ENCODE peak calls at places on chromosomes 11 and 22, in six cellular contexts. T is coronary artery, P is Caco-2, W is fibroblast of lung, K is NB4, J is kidney. U is an unnamed sample.

GRCh38 chr11:77779935-77780334 is 40.6 kb downstream of the RSF1 start:
- DNase-seq in T (no peak), P (peak; percentile 70), W (peak; percentile 53), K (peak; percentile 47), J (no peak), U (no peak)

GRCh38 chr22:35544810-35545209 is 4.2 kb downstream of the RASD2 start:
- DNase-seq in T (no peak), P (no peak), W (no peak), K (no peak), J (no peak), U (no peak)

GRCh38 chr11:20221546-20221945 is 61.3 kb upstream of the DBX1 start:
- DNase-seq in T (no peak), P (no peak), W (no peak), K (no peak), J (no peak), U (no peak)

GRCh38 chr22:19723990-19724827 is 870 bp downstream of the GP1BB start:
- DNase-seq in T (no peak), P (peak; percentile 70), W (peak; percentile 40), K (peak; percentile 72), J (no peak), U (peak; percentile 37)

GRCh38 chr22:27270818-27271510 is 530.6 kb downstream of the MN1 start:
- DNase-seq in T (no peak), P (no peak), W (peak; percentile 51), K (no peak), J (no peak), U (no peak)

GRCh38 chr11:110295487-110296225 is 758 bp downstream of the RDX start:
- DNase-seq in T (peak; percentile 75), P (peak; percentile 75), W (peak; percentile 55), K (peak; percentile 83), J (peak; percentile 82), U (peak; percentile 90)

GRCh38 chr22:46111645-46112306 is 38.5 kb upstream of the PPARA start:
- DNase-seq in T (no peak), P (no peak), W (no peak), K (peak; percentile 27), J (no peak), U (no peak)

GRCh38 chr22:48177591-48177990 is 1415.1 kb downstream of the TBC1D22A start:
- DNase-seq in T (peak; percentile 11), P (no peak), W (no peak), K (no peak), J (no peak), U (no peak)

GRCh38 chr11:11534981-11535380 is 86.8 kb downstream of the GALNT18 start:
- DNase-seq in T (no peak), P (no peak), W (peak; percentile 12), K (no peak), J (no peak), U (no peak)

GRCh38 chr11:6022954-6023353 is 7.6 kb downstream of the OR56A1 start:
- DNase-seq in T (no peak), P (peak; percentile 34), W (peak; percentile 20), K (peak; percentile 54), J (no peak), U (peak; percentile 49)

GRCh38 chr11:35298369-35298768 is 121.0 kb downstream of the SLC1A2 start:
- DNase-seq in T (no peak), P (no peak), W (no peak), K (no peak), J (no peak), U (no peak)

GRCh38 chr11:10784229-10785145 is 24.2 kb downstream of the EIF4G2 start:
- DNase-seq in T (no peak), P (no peak), W (peak; percentile 70), K (no peak), J (no peak), U (no peak)

GRCh38 chr11:42631223-42631843 is 680.5 kb upstream of the API5 start:
- DNase-seq in T (no peak), P (peak; percentile 25), W (peak; percentile 60), K (peak; percentile 31), J (no peak), U (no peak)

DNA sequence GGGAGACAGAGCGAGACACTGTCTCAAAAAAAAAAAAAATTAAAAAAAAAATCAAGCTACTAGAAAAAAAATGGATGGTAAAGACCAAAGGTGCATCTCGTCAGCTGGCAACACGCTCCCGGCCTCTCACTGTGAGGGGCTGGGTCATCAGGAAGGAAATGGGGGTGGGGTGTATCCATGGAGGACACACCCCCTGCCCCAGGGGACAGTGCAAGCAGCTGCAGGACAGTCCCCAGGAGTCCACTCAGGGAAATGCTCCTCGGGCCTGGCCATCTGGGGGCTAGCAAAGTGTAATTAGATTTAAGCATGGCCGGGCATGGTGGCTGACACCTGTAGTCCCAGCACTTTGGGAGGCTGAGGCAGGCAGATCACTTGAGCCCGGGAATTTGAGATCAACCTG is 23.1 kb downstream of the TTLL1 start:
- DNase-seq in T (no peak), P (no peak), W (no peak), K (no peak), J (no peak), U (no peak)
- TF ChIP-seq CTCF in T (no peak), P (no peak), W (no peak), K (no peak), J (no peak), U (no peak)

DNA sequence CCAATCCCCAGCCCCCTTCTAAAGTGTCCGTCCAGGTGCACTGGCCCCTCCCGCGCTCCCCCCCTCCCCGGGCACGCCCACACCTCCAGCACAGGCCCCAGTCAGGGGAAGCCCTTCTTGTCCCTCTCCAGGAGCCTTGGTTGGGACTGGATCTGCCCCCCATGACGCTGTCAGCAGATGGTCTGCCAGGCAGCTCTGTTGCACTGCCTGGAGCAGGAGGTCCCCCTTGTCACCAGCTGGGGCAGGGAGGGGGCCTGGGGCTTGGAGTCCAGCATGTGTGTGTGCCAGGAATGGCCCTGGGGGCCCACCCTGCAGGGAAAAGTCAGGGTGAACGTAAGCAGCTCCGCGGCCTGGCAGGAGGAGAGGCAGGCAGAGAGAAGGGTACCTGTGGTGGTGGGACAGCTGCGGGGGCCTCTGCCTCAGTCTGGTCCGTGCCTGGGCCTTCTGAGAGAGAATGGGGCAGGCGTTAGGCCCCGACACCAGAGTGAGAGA is 1.6 kb downstream of the IRF7 start:
- DNase-seq in T (no peak), P (no peak), W (no peak), K (no peak), J (peak; percentile 78), U (no peak)
- H3K4me3 ChIP-seq in T (peak overlapping the region; percentile 84), P (no peak overlapping the region), W (no peak overlapping the region), K (no peak overlapping the region), J (peak overlapping the region; percentile 13), U (peak overlapping the region; percentile 69)

GRCh38 chr11:93249437-93250210 is 51.8 kb upstream of the SLC36A4 start:
- DNase-seq in T (no peak), P (peak; percentile 73), W (peak; percentile 2), K (no peak), J (no peak), U (peak; percentile 14)

GRCh38 chr11:93244018-93244417 is 46.2 kb upstream of the SLC36A4 start:
- DNase-seq in T (no peak), P (no peak), W (no peak), K (no peak), J (no peak), U (no peak)

GRCh38 chr11:93253111-93253510 is 55.3 kb upstream of the SLC36A4 start:
- DNase-seq in T (no peak), P (no peak), W (no peak), K (no peak), J (no peak), U (no peak)

GRCh38 chr11:93251922-93252321 is 54.1 kb upstream of the SLC36A4 start:
- DNase-seq in T (no peak), P (no peak), W (no peak), K (no peak), J (no peak), U (no peak)

GRCh38 chr11:93248602-93249001 is 50.8 kb upstream of the SLC36A4 start:
- DNase-seq in T (no peak), P (no peak), W (no peak), K (peak; percentile 30), J (no peak), U (peak; percentile 9)
- TF ChIP-seq CTCF in T (no peak), P (peak; percentile 48), W (peak; percentile 22), K (peak; percentile 21), J (no peak), U (peak; percentile 13)

GRCh38 chr11:369336-370018 is at the start of gene B4GALNT4:
- DNase-seq in T (no peak), P (peak; percentile 60), W (peak; percentile 38), K (no peak), J (peak; percentile 74), U (no peak)

GRCh38 chr11:370087-370941 is 1.0 kb downstream of the B4GALNT4 start:
- DNase-seq in T (no peak), P (no peak), W (no peak), K (no peak), J (peak; percentile 72), U (no peak)

GRCh38 chr11:367956-368413 is 1.3 kb upstream of the B4GALNT4 start:
- DNase-seq in T (no peak), P (no peak), W (no peak), K (no peak), J (no peak), U (no peak)

GRCh38 chr11:371051-371450 is 1.8 kb downstream of the B4GALNT4 start:
- DNase-seq in T (no peak), P (no peak), W (no peak), K (no peak), J (peak; percentile 66), U (no peak)

GRCh38 chr11:368414-369335 is 624 bp upstream of the B4GALNT4 start:
- DNase-seq in T (no peak), P (peak; percentile 47), W (no peak), K (no peak), J (peak; percentile 81), U (no peak)
- H3K4me3 ChIP-seq in T (peak overlapping the region; percentile 63), P (peak overlapping the region; percentile 56), W (no peak overlapping the region), K (no peak overlapping the region), J (no peak overlapping the region), U (no peak overlapping the region)

GRCh38 chr11:65060913-65061408 is 2.6 kb upstream of the NAALADL1 start:
- DNase-seq in T (no peak), P (peak; percentile 38), W (peak; percentile 8), K (peak; percentile 46), J (no peak), U (no peak)
- TF ChIP-seq CTCF in T (no peak), P (peak; percentile 11), W (no peak), K (no peak), J (peak; percentile 12), U (no peak)